ENCODE peak calls at places on chromosome 12, in ten cellular contexts. One of them, this sample, is unnamed.

GRCh38 chr12:91143241-91143640 is 31.9 kb upstream of the LUM start:
- DNase-seq in fibroblast of pulmonary artery: peak; percentile 59
- DNase-seq in neural progenitor cell: no peak
- DNase-seq in right lobe of liver: no peak
- DNase-seq in GM12878: no peak
- DNase-seq in K562: no peak
- DNase-seq in activated B cell treated with CpG ODN at 0.5 μM for 24 hours: no peak
- DNase-seq in WTC11: no peak
- DNase-seq in endothelial cell: no peak
- DNase-seq in HCT116: no peak
- DNase-seq in this sample: no peak

GRCh38 chr12:96890331-96890730 is 16.7 kb upstream of the NEDD1 start:
- DNase-seq in fibroblast of pulmonary artery: peak; percentile 54
- DNase-seq in neural progenitor cell: no peak
- DNase-seq in right lobe of liver: no peak
- DNase-seq in GM12878: no peak
- DNase-seq in K562: no peak
- DNase-seq in activated B cell treated with CpG ODN at 0.5 μM for 24 hours: no peak
- DNase-seq in WTC11: no peak
- DNase-seq in endothelial cell: no peak
- DNase-seq in HCT116: no peak
- DNase-seq in this sample: no peak

GRCh38 chr12:203462-204260 is 10.3 kb downstream of the SLC6A12 start:
- DNase-seq in fibroblast of pulmonary artery: no peak
- DNase-seq in neural progenitor cell: peak; percentile 82
- DNase-seq in right lobe of liver: no peak
- DNase-seq in GM12878: no peak
- DNase-seq in K562: peak; percentile 62
- DNase-seq in activated B cell treated with CpG ODN at 0.5 μM for 24 hours: no peak
- DNase-seq in WTC11: peak; percentile 59
- DNase-seq in endothelial cell: peak; percentile 63
- DNase-seq in HCT116: no peak
- DNase-seq in this sample: no peak

GRCh38 chr12:89694542-89694941 is 14.1 kb downstream of the ATP2B1 start:
- DNase-seq in fibroblast of pulmonary artery: no peak
- DNase-seq in neural progenitor cell: no peak
- DNase-seq in right lobe of liver: no peak
- DNase-seq in GM12878: no peak
- DNase-seq in K562: no peak
- DNase-seq in activated B cell treated with CpG ODN at 0.5 μM for 24 hours: no peak
- DNase-seq in WTC11: no peak
- DNase-seq in endothelial cell: no peak
- DNase-seq in HCT116: no peak
- DNase-seq in this sample: no peak

GRCh38 chr12:122082621-122083356 is 4.2 kb downstream of the MLXIP start:
- DNase-seq in fibroblast of pulmonary artery: no peak
- DNase-seq in neural progenitor cell: no peak
- DNase-seq in right lobe of liver: no peak
- DNase-seq in GM12878: no peak
- DNase-seq in K562: no peak
- DNase-seq in activated B cell treated with CpG ODN at 0.5 μM for 24 hours: no peak
- DNase-seq in WTC11: no peak
- DNase-seq in endothelial cell: no peak
- DNase-seq in HCT116: no peak
- DNase-seq in this sample: no peak

GRCh38 chr12:69988601-69989194 is 163.7 kb downstream of the MYRFL start:
- DNase-seq in fibroblast of pulmonary artery: peak; percentile 86
- DNase-seq in neural progenitor cell: no peak
- DNase-seq in right lobe of liver: no peak
- DNase-seq in GM12878: no peak
- DNase-seq in K562: no peak
- DNase-seq in activated B cell treated with CpG ODN at 0.5 μM for 24 hours: no peak
- DNase-seq in WTC11: no peak
- DNase-seq in endothelial cell: no peak
- DNase-seq in HCT116: no peak
- DNase-seq in this sample: no peak

GRCh38 chr12:59119676-59120075 is 199.4 kb upstream of the LRIG3 start:
- DNase-seq in fibroblast of pulmonary artery: peak; percentile 64
- DNase-seq in neural progenitor cell: no peak
- DNase-seq in right lobe of liver: no peak
- DNase-seq in GM12878: no peak
- DNase-seq in K562: no peak
- DNase-seq in activated B cell treated with CpG ODN at 0.5 μM for 24 hours: no peak
- DNase-seq in WTC11: no peak
- DNase-seq in endothelial cell: no peak
- DNase-seq in HCT116: no peak
- DNase-seq in this sample: no peak

GRCh38 chr12:53602176-53602942 is 23.8 kb downstream of the ATF7 start:
- DNase-seq in fibroblast of pulmonary artery: no peak
- DNase-seq in neural progenitor cell: no peak
- DNase-seq in right lobe of liver: no peak
- DNase-seq in GM12878: no peak
- DNase-seq in K562: no peak
- DNase-seq in activated B cell treated with CpG ODN at 0.5 μM for 24 hours: no peak
- DNase-seq in WTC11: no peak
- DNase-seq in endothelial cell: no peak
- DNase-seq in HCT116: no peak
- DNase-seq in this sample: no peak

GRCh38 chr12:107528731-107529365 is 156.8 kb upstream of the PWP1 start:
- DNase-seq in fibroblast of pulmonary artery: no peak
- DNase-seq in neural progenitor cell: no peak
- DNase-seq in right lobe of liver: no peak
- DNase-seq in GM12878: no peak
- DNase-seq in K562: no peak
- DNase-seq in activated B cell treated with CpG ODN at 0.5 μM for 24 hours: no peak
- DNase-seq in WTC11: no peak
- DNase-seq in endothelial cell: no peak
- DNase-seq in HCT116: no peak
- DNase-seq in this sample: no peak

GRCh38 chr12:11166300-11166699 is 4.7 kb upstream of the SMIM10L1 start:
- DNase-seq in fibroblast of pulmonary artery: no peak
- DNase-seq in neural progenitor cell: no peak
- DNase-seq in right lobe of liver: no peak
- DNase-seq in GM12878: no peak
- DNase-seq in K562: no peak
- DNase-seq in activated B cell treated with CpG ODN at 0.5 μM for 24 hours: no peak
- DNase-seq in WTC11: no peak
- DNase-seq in endothelial cell: no peak
- DNase-seq in HCT116: no peak
- DNase-seq in this sample: no peak

GRCh38 chr12:131408036-131408365 is 302.9 kb upstream of the SFSWAP start:
- DNase-seq in fibroblast of pulmonary artery: no peak
- DNase-seq in neural progenitor cell: no peak
- DNase-seq in right lobe of liver: no peak
- DNase-seq in GM12878: no peak
- DNase-seq in K562: no peak
- DNase-seq in activated B cell treated with CpG ODN at 0.5 μM for 24 hours: no peak
- DNase-seq in WTC11: no peak
- DNase-seq in endothelial cell: no peak
- DNase-seq in HCT116: no peak
- DNase-seq in this sample: no peak

GRCh38 chr12:57722716-57723629 is 15.6 kb downstream of the AGAP2 start:
- DNase-seq in fibroblast of pulmonary artery: no peak
- DNase-seq in neural progenitor cell: no peak
- DNase-seq in right lobe of liver: no peak
- DNase-seq in GM12878: no peak
- DNase-seq in K562: no peak
- DNase-seq in activated B cell treated with CpG ODN at 0.5 μM for 24 hours: no peak
- DNase-seq in WTC11: no peak
- DNase-seq in endothelial cell: no peak
- DNase-seq in HCT116: no peak
- DNase-seq in this sample: no peak

GRCh38 chr12:49903700-49904423 is at the start of gene FAIM2:
- DNase-seq in fibroblast of pulmonary artery: peak; percentile 85
- DNase-seq in neural progenitor cell: peak; percentile 62
- DNase-seq in right lobe of liver: no peak
- DNase-seq in GM12878: no peak
- DNase-seq in K562: peak; percentile 72
- DNase-seq in activated B cell treated with CpG ODN at 0.5 μM for 24 hours: no peak
- DNase-seq in WTC11: peak; percentile 54
- DNase-seq in endothelial cell: no peak
- DNase-seq in HCT116: no peak
- DNase-seq in this sample: no peak

GRCh38 chr12:24664151-24664550 is 284.8 kb downstream of the BCAT1 start:
- DNase-seq in fibroblast of pulmonary artery: peak; percentile 54
- DNase-seq in neural progenitor cell: no peak
- DNase-seq in right lobe of liver: no peak
- DNase-seq in GM12878: no peak
- DNase-seq in K562: no peak
- DNase-seq in activated B cell treated with CpG ODN at 0.5 μM for 24 hours: no peak
- DNase-seq in WTC11: no peak
- DNase-seq in endothelial cell: no peak
- DNase-seq in HCT116: no peak
- DNase-seq in this sample: no peak

DNA sequence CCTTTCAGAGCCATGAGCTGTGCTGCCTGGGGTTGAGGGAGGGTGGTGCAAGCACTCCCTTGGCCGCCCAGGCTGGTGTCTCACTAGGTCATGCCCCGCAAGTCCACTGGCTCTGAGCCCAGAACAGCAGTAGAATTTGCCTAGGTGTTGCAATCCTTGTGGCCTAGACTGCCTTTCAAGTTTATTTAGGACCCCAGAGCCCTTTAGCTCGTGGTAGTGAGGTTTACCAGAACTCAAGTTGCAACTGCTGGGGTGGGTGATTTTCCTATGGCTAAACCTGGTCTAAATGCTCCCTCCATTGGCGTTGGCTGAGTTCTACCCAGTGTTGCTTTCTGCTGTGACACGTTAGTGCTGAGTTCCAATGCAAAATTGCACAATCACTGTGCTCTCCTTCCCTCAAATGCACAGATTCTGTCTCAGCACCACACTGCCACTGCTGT is 287.2 kb downstream of the BCAT1 start:
- DNase-seq in fibroblast of pulmonary artery: peak; percentile 89
- DNase-seq in neural progenitor cell: no peak
- DNase-seq in right lobe of liver: peak; percentile 95
- DNase-seq in GM12878: no peak
- DNase-seq in K562: no peak
- DNase-seq in activated B cell treated with CpG ODN at 0.5 μM for 24 hours: no peak
- DNase-seq in WTC11: no peak
- DNase-seq in endothelial cell: no peak
- DNase-seq in HCT116: no peak
- DNase-seq in this sample: peak; percentile 28
- TF ChIP-seq CTCF in fibroblast of pulmonary artery: no peak
- TF ChIP-seq CTCF in neural progenitor cell: no peak
- TF ChIP-seq CTCF in right lobe of liver: peak; percentile 7
- TF ChIP-seq CTCF in GM12878: no peak
- TF ChIP-seq CTCF in K562: no peak
- TF ChIP-seq CTCF in activated B cell treated with CpG ODN at 0.5 μM for 24 hours: no peak
- TF ChIP-seq CTCF in WTC11: no peak
- TF ChIP-seq CTCF in endothelial cell: no peak
- TF ChIP-seq CTCF in HCT116: no peak
- TF ChIP-seq CTCF in this sample: no peak

GRCh38 chr12:6644903-6645302 is 2.3 kb downstream of the ACRBP start:
- DNase-seq in fibroblast of pulmonary artery: no peak
- DNase-seq in neural progenitor cell: peak; percentile 57
- DNase-seq in right lobe of liver: no peak
- DNase-seq in GM12878: no peak
- DNase-seq in K562: no peak
- DNase-seq in activated B cell treated with CpG ODN at 0.5 μM for 24 hours: no peak
- DNase-seq in WTC11: peak; percentile 51
- DNase-seq in endothelial cell: peak; percentile 34
- DNase-seq in HCT116: no peak
- DNase-seq in this sample: no peak
- TF ChIP-seq CTCF in fibroblast of pulmonary artery: peak; percentile 9
- TF ChIP-seq CTCF in neural progenitor cell: peak; percentile 51
- TF ChIP-seq CTCF in right lobe of liver: no peak
- TF ChIP-seq CTCF in GM12878: no peak
- TF ChIP-seq CTCF in K562: peak; percentile 10
- TF ChIP-seq CTCF in activated B cell treated with CpG ODN at 0.5 μM for 24 hours: no peak
- TF ChIP-seq CTCF in WTC11: no peak
- TF ChIP-seq CTCF in endothelial cell: no peak
- TF ChIP-seq CTCF in HCT116: peak; percentile 47
- TF ChIP-seq CTCF in this sample: no peak

GRCh38 chr12:12456637-12457036 is 99.8 kb downstream of the BORCS5 start:
- DNase-seq in fibroblast of pulmonary artery: peak; percentile 88
- DNase-seq in neural progenitor cell: no peak
- DNase-seq in right lobe of liver: no peak
- DNase-seq in GM12878: no peak
- DNase-seq in K562: no peak
- DNase-seq in activated B cell treated with CpG ODN at 0.5 μM for 24 hours: no peak
- DNase-seq in WTC11: no peak
- DNase-seq in endothelial cell: no peak
- DNase-seq in HCT116: no peak
- DNase-seq in this sample: no peak

GRCh38 chr12:12450043-12450451 is 93.2 kb downstream of the BORCS5 start:
- DNase-seq in fibroblast of pulmonary artery: no peak
- DNase-seq in neural progenitor cell: no peak
- DNase-seq in right lobe of liver: no peak
- DNase-seq in GM12878: no peak
- DNase-seq in K562: no peak
- DNase-seq in activated B cell treated with CpG ODN at 0.5 μM for 24 hours: no peak
- DNase-seq in WTC11: no peak
- DNase-seq in endothelial cell: no peak
- DNase-seq in HCT116: no peak
- DNase-seq in this sample: no peak

GRCh38 chr12:12451063-12451462 is 94.2 kb downstream of the BORCS5 start:
- DNase-seq in fibroblast of pulmonary artery: no peak
- DNase-seq in neural progenitor cell: no peak
- DNase-seq in right lobe of liver: no peak
- DNase-seq in GM12878: no peak
- DNase-seq in K562: no peak
- DNase-seq in activated B cell treated with CpG ODN at 0.5 μM for 24 hours: no peak
- DNase-seq in WTC11: no peak
- DNase-seq in endothelial cell: no peak
- DNase-seq in HCT116: no peak
- DNase-seq in this sample: no peak

GRCh38 chr12:12449533-12450025 is 92.7 kb downstream of the BORCS5 start:
- DNase-seq in fibroblast of pulmonary artery: peak; percentile 89
- DNase-seq in neural progenitor cell: no peak
- DNase-seq in right lobe of liver: peak; percentile 85
- DNase-seq in GM12878: no peak
- DNase-seq in K562: no peak
- DNase-seq in activated B cell treated with CpG ODN at 0.5 μM for 24 hours: no peak
- DNase-seq in WTC11: no peak
- DNase-seq in endothelial cell: no peak
- DNase-seq in HCT116: no peak
- DNase-seq in this sample: peak; percentile 60

DNA sequence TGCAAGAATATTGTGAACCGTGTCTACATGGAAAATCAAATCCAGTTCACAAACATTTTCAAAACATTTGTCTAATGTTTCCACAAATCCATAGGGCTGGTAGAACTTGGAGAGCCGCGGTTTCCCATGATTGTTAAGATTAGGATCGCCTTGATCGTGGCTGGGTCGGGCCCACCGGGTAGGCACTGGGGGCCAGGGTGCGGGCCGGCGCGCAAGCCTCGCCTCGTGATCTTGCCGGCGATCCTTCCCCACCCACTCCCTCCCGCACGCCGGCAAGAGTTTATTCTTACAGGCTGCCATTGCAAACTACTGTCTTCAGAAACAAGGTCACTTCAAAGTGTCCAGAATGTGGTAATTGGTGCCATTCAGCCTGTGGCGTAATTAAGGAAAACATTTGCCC is 95.4 kb downstream of the BORCS5 start:
- DNase-seq in fibroblast of pulmonary artery: no peak
- DNase-seq in neural progenitor cell: no peak
- DNase-seq in right lobe of liver: no peak
- DNase-seq in GM12878: no peak
- DNase-seq in K562: no peak
- DNase-seq in activated B cell treated with CpG ODN at 0.5 μM for 24 hours: no peak
- DNase-seq in WTC11: no peak
- DNase-seq in endothelial cell: no peak
- DNase-seq in HCT116: no peak
- DNase-seq in this sample: no peak
- TF ChIP-seq CTCF in fibroblast of pulmonary artery: no peak
- TF ChIP-seq CTCF in neural progenitor cell: no peak
- TF ChIP-seq CTCF in right lobe of liver: no peak
- TF ChIP-seq CTCF in GM12878: no peak
- TF ChIP-seq CTCF in K562: no peak
- TF ChIP-seq CTCF in activated B cell treated with CpG ODN at 0.5 μM for 24 hours: no peak
- TF ChIP-seq CTCF in WTC11: no peak
- TF ChIP-seq CTCF in endothelial cell: no peak
- TF ChIP-seq CTCF in HCT116: no peak
- TF ChIP-seq CTCF in this sample: no peak

GRCh38 chr12:1277905-1278304 is 286.9 kb downstream of the ERC1 start:
- DNase-seq in fibroblast of pulmonary artery: no peak
- DNase-seq in neural progenitor cell: peak; percentile 4
- DNase-seq in right lobe of liver: no peak
- DNase-seq in GM12878: no peak
- DNase-seq in K562: no peak
- DNase-seq in activated B cell treated with CpG ODN at 0.5 μM for 24 hours: no peak
- DNase-seq in WTC11: no peak
- DNase-seq in endothelial cell: no peak
- DNase-seq in HCT116: no peak
- DNase-seq in this sample: no peak
- TF ChIP-seq CTCF in fibroblast of pulmonary artery: no peak
- TF ChIP-seq CTCF in neural progenitor cell: no peak
- TF ChIP-seq CTCF in right lobe of liver: no peak
- TF ChIP-seq CTCF in GM12878: no peak
- TF ChIP-seq CTCF in K562: no peak
- TF ChIP-seq CTCF in activated B cell treated with CpG ODN at 0.5 μM for 24 hours: no peak
- TF ChIP-seq CTCF in WTC11: no peak
- TF ChIP-seq CTCF in endothelial cell: no peak
- TF ChIP-seq CTCF in HCT116: no peak
- TF ChIP-seq CTCF in this sample: no peak